ENCODE peak calls at places on chromosome 20, in six cellular contexts. One of them, this sample, is unnamed.

GRCh38 chr20:35907017-35907685 is 47.2 kb downstream of the SCAND1 start:
- DNase-seq in stimulated activated naive CD4-positive, alpha-beta T cell: no peak
- DNase-seq in left ventricle myocardium inferior: peak
- DNase-seq in GM19239: no peak
- DNase-seq in activated T-cell treated with anti-CD3 and anti-CD28 coated beads for 1 hour: no peak
- DNase-seq in ovary: no peak
- DNase-seq in this sample: no peak

GRCh38 chr20:61480158-61480825 is 228.2 kb downstream of the CDH4 start:
- DNase-seq in stimulated activated naive CD4-positive, alpha-beta T cell: no peak
- DNase-seq in left ventricle myocardium inferior: no peak
- DNase-seq in GM19239: no peak
- DNase-seq in activated T-cell treated with anti-CD3 and anti-CD28 coated beads for 1 hour: no peak
- DNase-seq in ovary: no peak
- DNase-seq in this sample: no peak

GRCh38 chr20:33915726-33916331 is 77.9 kb upstream of the RALY start:
- DNase-seq in stimulated activated naive CD4-positive, alpha-beta T cell: peak
- DNase-seq in left ventricle myocardium inferior: peak
- DNase-seq in GM19239: peak
- DNase-seq in activated T-cell treated with anti-CD3 and anti-CD28 coated beads for 1 hour: peak
- DNase-seq in ovary: peak
- DNase-seq in this sample: no peak

GRCh38 chr20:23125159-23125558 is 39.0 kb upstream of the CD93 start:
- DNase-seq in stimulated activated naive CD4-positive, alpha-beta T cell: no peak
- DNase-seq in left ventricle myocardium inferior: no peak
- DNase-seq in GM19239: no peak
- DNase-seq in activated T-cell treated with anti-CD3 and anti-CD28 coated beads for 1 hour: no peak
- DNase-seq in ovary: no peak
- DNase-seq in this sample: no peak

GRCh38 chr20:44402391-44403193 is 47.1 kb downstream of the HNF4A start:
- DNase-seq in stimulated activated naive CD4-positive, alpha-beta T cell: no peak
- DNase-seq in left ventricle myocardium inferior: no peak
- DNase-seq in GM19239: no peak
- DNase-seq in activated T-cell treated with anti-CD3 and anti-CD28 coated beads for 1 hour: no peak
- DNase-seq in ovary: no peak
- DNase-seq in this sample: peak

GRCh38 chr20:38217791-38218565 is 42.6 kb downstream of the KIAA1755 start:
- DNase-seq in stimulated activated naive CD4-positive, alpha-beta T cell: no peak
- DNase-seq in left ventricle myocardium inferior: peak
- DNase-seq in GM19239: no peak
- DNase-seq in activated T-cell treated with anti-CD3 and anti-CD28 coated beads for 1 hour: no peak
- DNase-seq in ovary: peak
- DNase-seq in this sample: peak

GRCh38 chr20:63101781-63102719 is 95.3 kb upstream of the BHLHE23 start:
- DNase-seq in stimulated activated naive CD4-positive, alpha-beta T cell: peak
- DNase-seq in left ventricle myocardium inferior: peak
- DNase-seq in GM19239: peak
- DNase-seq in activated T-cell treated with anti-CD3 and anti-CD28 coated beads for 1 hour: peak
- DNase-seq in ovary: peak
- DNase-seq in this sample: peak

GRCh38 chr20:63232235-63233060 is 3.3 kb upstream of the BIRC7 start:
- DNase-seq in stimulated activated naive CD4-positive, alpha-beta T cell: no peak
- DNase-seq in left ventricle myocardium inferior: no peak
- DNase-seq in GM19239: no peak
- DNase-seq in activated T-cell treated with anti-CD3 and anti-CD28 coated beads for 1 hour: no peak
- DNase-seq in ovary: no peak
- DNase-seq in this sample: peak

GRCh38 chr20:31484001-31484400 is 8.9 kb downstream of the REM1 start:
- DNase-seq in stimulated activated naive CD4-positive, alpha-beta T cell: no peak
- DNase-seq in left ventricle myocardium inferior: no peak
- DNase-seq in GM19239: no peak
- DNase-seq in activated T-cell treated with anti-CD3 and anti-CD28 coated beads for 1 hour: no peak
- DNase-seq in ovary: peak
- DNase-seq in this sample: no peak

GRCh38 chr20:14067631-14068030 is 72.3 kb downstream of the MACROD2 start:
- DNase-seq in stimulated activated naive CD4-positive, alpha-beta T cell: no peak
- DNase-seq in left ventricle myocardium inferior: no peak
- DNase-seq in GM19239: no peak
- DNase-seq in activated T-cell treated with anti-CD3 and anti-CD28 coated beads for 1 hour: no peak
- DNase-seq in ovary: no peak
- DNase-seq in this sample: peak

GRCh38 chr20:4898282-4898681 is 103.0 kb downstream of the SLC23A2 start:
- DNase-seq in stimulated activated naive CD4-positive, alpha-beta T cell: no peak
- DNase-seq in left ventricle myocardium inferior: peak
- DNase-seq in GM19239: no peak
- DNase-seq in activated T-cell treated with anti-CD3 and anti-CD28 coated beads for 1 hour: no peak
- DNase-seq in ovary: peak
- DNase-seq in this sample: peak

This sample was measured in LHCN-M2.